ENCODE peak calls at places on chromosomes 4 and X, in ten cellular contexts. P is stimulated activated CD4-positive, alpha-beta T cell treated with anti-CD3 and anti-CD28 coated beads, Interleukin-2, amount 100 ng/mL, for 4 hours; A is pons; M is GM04504; W is GM13976; G is CD8-positive, alpha-beta memory T cell; C is memory B cell; Q is astrocyte of the spinal cord; L is cardiac fibroblast; R is fibroblast of lung. H is an unnamed sample.

GRCh38 chrX:46582325-46582724 is 8.8 kb downstream of the CHST7 start:
- DNase-seq in P (no peak), A (no peak), M (no peak), W (no peak), G (no peak), C (no peak), Q (peak), L (peak), R (peak), H (no peak)

GRCh38 chr4:184688447-184688846 is 38.9 kb downstream of the PRIMPOL start:
- DNase-seq in P (no peak), A (no peak), M (peak), W (no peak), G (no peak), C (no peak), Q (peak), L (peak), R (peak), H (no peak)

GRCh38 chrX:138853936-138854335 is 142.4 kb upstream of the FGF13 start:
- DNase-seq in P (no peak), A (no peak), M (no peak), W (no peak), G (no peak), C (no peak), Q (no peak), L (no peak), R (no peak), H (no peak)

GRCh38 chr4:37827030-37827705 is 682 bp downstream of the PGM2 start:
- DNase-seq in P (no peak), A (no peak), M (no peak), W (peak), G (no peak), C (no peak), Q (peak), L (peak), R (peak), H (no peak)

GRCh38 chrX:8748855-8749254 is 16.9 kb upstream of the ANOS1 start:
- DNase-seq in P (no peak), A (peak), M (no peak), W (peak), G (no peak), C (no peak), Q (peak), L (peak), R (peak), H (no peak)

GRCh38 chr4:4256799-4257198 is 8.8 kb upstream of the TMEM128 start:
- DNase-seq in P (no peak), A (no peak), M (no peak), W (peak), G (no peak), C (no peak), Q (no peak), L (peak), R (no peak), H (no peak)

GRCh38 chr4:122591196-122591595 is 29.7 kb downstream of the IL21 start:
- DNase-seq in P (no peak), A (no peak), M (no peak), W (no peak), G (no peak), C (no peak), Q (no peak), L (no peak), R (no peak), H (no peak)

GRCh38 chrX:108900333-108900732 is 164.0 kb upstream of the IRS4 start:
- DNase-seq in P (no peak), A (no peak), M (no peak), W (no peak), G (no peak), C (no peak), Q (no peak), L (no peak), R (no peak), H (no peak)

GRCh38 chrX:46653482-46653881 is 79.9 kb downstream of the CHST7 start:
- DNase-seq in P (no peak), A (no peak), M (no peak), W (no peak), G (no peak), C (no peak), Q (no peak), L (no peak), R (peak), H (peak)

GRCh38 chr4:170776983-170777382 is 687.2 kb upstream of the AADAT start:
- DNase-seq in P (no peak), A (no peak), M (no peak), W (no peak), G (no peak), C (no peak), Q (no peak), L (no peak), R (no peak), H (no peak)

GRCh38 chr4:128757712-128758111 is 51.8 kb upstream of the JADE1 start:
- DNase-seq in P (no peak), A (peak), M (no peak), W (no peak), G (no peak), C (no peak), Q (no peak), L (no peak), R (peak), H (peak)

GRCh38 chr4:76219299-76220055 is 5.9 kb upstream of the SCARB2 start:
- DNase-seq in P (no peak), A (no peak), M (no peak), W (no peak), G (no peak), C (no peak), Q (no peak), L (peak), R (peak), H (no peak)

GRCh38 chr4:131534944-131535640 is 1614.0 kb upstream of the PCDH10 start:
- DNase-seq in P (no peak), A (no peak), M (no peak), W (no peak), G (no peak), C (no peak), Q (no peak), L (no peak), R (no peak), H (peak)